ENCODE peak calls at places on chromosomes 12 and 14, in seven cellular contexts. J is HepG2; W is gastrocnemius medialis; B is natural killer cell; A is right cardiac atrium; F is CD4-positive, alpha-beta T cell; R is psoas muscle. N is an unnamed sample.

GRCh38 chr12:62847709-62848108 is 87.2 kb downstream of the PPM1H start:
- ATAC-seq in J (no peak), A (peak), F (no peak), W (no peak), B (no peak), R (no peak), N (no peak)

GRCh38 chr14:90522585-90523191 is 125.9 kb downstream of the CALM1 start:
- ATAC-seq in A (peak), F (no peak), R (peak), W (peak), J (no peak), B (no peak), N (no peak)

GRCh38 chr14:89493877-89494634 is 77.0 kb upstream of the FOXN3 start:
- ATAC-seq in A (peak), J (peak), R (no peak), B (no peak), F (no peak), W (no peak), N (no peak)

GRCh38 chr12:104709692-104710435 is 248.2 kb downstream of the SLC41A2 start:
- ATAC-seq in J (no peak), F (no peak), B (no peak), R (no peak), W (no peak), A (no peak), N (peak)

GRCh38 chr12:112938751-112939150 is 477 bp downstream of the OAS3 start:
- ATAC-seq in A (peak), B (no peak), J (no peak), R (no peak), F (no peak), W (no peak), N (peak)

GRCh38 chr12:113533842-113534375 is 62.2 kb upstream of the LHX5 start:
- ATAC-seq in F (no peak), J (no peak), W (no peak), A (no peak), B (no peak), R (no peak), N (no peak)

GRCh38 chr12:25459541-25459951 is 93.5 kb downstream of the LMNTD1 start:
- ATAC-seq in A (no peak), W (no peak), R (no peak), J (no peak), B (peak), F (no peak), N (no peak)

GRCh38 chr12:7716391-7716790 is 5.2 kb downstream of the DPPA3 start:
- ATAC-seq in W (no peak), J (peak), B (peak), R (no peak), A (no peak), F (no peak), N (no peak)

GRCh38 chr12:116121453-116121871 is 156.0 kb downstream of the MED13L start:
- ATAC-seq in R (peak), W (peak), F (peak), J (no peak), B (no peak), A (peak), N (peak)

GRCh38 chr14:22685467-22685866 is 41.3 kb upstream of the OR6J1 start:
- ATAC-seq in B (no peak), F (no peak), J (no peak), A (no peak), R (no peak), W (no peak), N (no peak)

GRCh38 chr12:120962487-120963054 is 15.8 kb upstream of the HNF1A start:
- ATAC-seq in B (no peak), R (no peak), J (no peak), F (no peak), W (no peak), A (no peak), N (peak)

GRCh38 chr12:2336409-2336829 is 283.6 kb downstream of the CACNA1C start:
- ATAC-seq in F (no peak), A (peak), W (peak), B (no peak), J (no peak), R (peak), N (peak)

N was measured in activated T-helper 17 cell treated with anti-CD3 and anti-CD28 coated beads, Interleukin-2, amount 50 U/mL, for 72 hours.